ENCODE peak calls at places on chromosomes 16 and 17, in five cellular contexts. V is H1, N is trophoblast cell, Y is mesenchymal stem cell, R is H9. O is an unnamed sample.

GRCh38 chr16:67170168-67170947 is at the start of gene NOL3:
- DNase-seq in R (peak; percentile 93), V (peak; percentile 79), N (peak; percentile 72), Y (peak; percentile 89), O (no peak)

GRCh38 chr17:48002920-48003685 is 32.2 kb downstream of the CDK5RAP3 start:
- DNase-seq in V (peak; percentile 70), R (peak; percentile 79), Y (no peak), N (no peak), O (no peak)

GRCh38 chr17:43891851-43892671 is 15.3 kb downstream of the MPP2 start:
- DNase-seq in N (no peak), R (peak; percentile 69), Y (no peak), V (no peak), O (no peak)

GRCh38 chr16:11400076-11400475 is 54.8 kb downstream of the RMI2 start:
- DNase-seq in N (no peak), R (no peak), V (no peak), Y (no peak), O (no peak)

GRCh38 chr16:88298166-88298881 is 84.4 kb upstream of the ZNF469 start:
- DNase-seq in R (no peak), N (no peak), V (no peak), Y (no peak), O (no peak)

GRCh38 chr17:45784583-45785372 is 658 bp downstream of the CRHR1 start:
- DNase-seq in N (peak; percentile 47), V (peak; percentile 80), Y (peak; percentile 25), R (peak; percentile 65), O (peak; percentile 57)

GRCh38 chr17:18229254-18229653 is 3.8 kb downstream of the LLGL1 start:
- DNase-seq in Y (no peak), V (no peak), R (no peak), N (no peak), O (no peak)

GRCh38 chr17:4854181-4854681 is 21.1 kb downstream of the MINK1 start:
- DNase-seq in N (peak; percentile 53), Y (no peak), V (no peak), R (no peak), O (no peak)

GRCh38 chr16:88382491-88383400 is at the start of gene ZNF469:
- DNase-seq in Y (peak; percentile 41), R (no peak), V (peak; percentile 76), N (no peak), O (no peak)

GRCh38 chr16:4344659-4345438 is 6.3 kb downstream of the PAM16 start:
- DNase-seq in V (no peak), N (peak; percentile 30), Y (peak; percentile 49), R (no peak), O (no peak)

DNA sequence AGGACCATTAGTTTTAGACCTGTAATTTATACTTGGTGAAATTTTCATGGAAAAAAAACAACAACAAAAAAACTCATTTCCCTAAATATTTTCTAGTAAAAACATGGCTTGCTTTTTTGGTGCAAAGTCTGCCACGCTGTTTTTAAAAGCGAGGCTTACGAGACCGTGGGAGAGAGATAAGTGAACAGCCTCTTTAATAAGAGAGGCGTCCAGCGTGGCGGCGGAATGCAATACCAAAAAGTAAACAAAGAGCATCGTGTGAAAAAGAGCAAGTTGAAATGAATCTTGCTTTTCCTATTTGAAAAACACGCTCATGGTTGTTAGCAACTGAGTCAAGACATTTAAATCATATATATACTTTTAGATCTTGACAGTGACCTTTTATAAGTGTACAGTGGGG is 10.5 kb upstream of the MSI2 start:
- DNase-seq in R (no peak), Y (no peak), N (no peak), V (no peak), O (no peak)
- H2BK12ac ChIP-seq in R (no peak overlapping the region), Y (no peak overlapping the region), N (no peak overlapping the region), V (no peak overlapping the region), O (no peak overlapping the region)

GRCh38 chr17:65122836-65123756 is 14.1 kb upstream of the RGS9 start:
- DNase-seq in Y (peak; percentile 91), V (peak; percentile 86), N (peak; percentile 97), R (peak; percentile 96), O (peak; percentile 88)

GRCh38 chr17:65123757-65124675 is 13.2 kb upstream of the RGS9 start:
- DNase-seq in R (no peak), N (no peak), Y (peak; percentile 33), V (no peak), O (no peak)

GRCh38 chr17:65117384-65118035 is 19.7 kb upstream of the RGS9 start:
- DNase-seq in R (no peak), N (no peak), Y (no peak), V (no peak), O (no peak)

GRCh38 chr17:65121368-65121767 is 15.8 kb upstream of the RGS9 start:
- DNase-seq in Y (no peak), V (no peak), N (no peak), R (no peak), O (no peak)

DNA sequence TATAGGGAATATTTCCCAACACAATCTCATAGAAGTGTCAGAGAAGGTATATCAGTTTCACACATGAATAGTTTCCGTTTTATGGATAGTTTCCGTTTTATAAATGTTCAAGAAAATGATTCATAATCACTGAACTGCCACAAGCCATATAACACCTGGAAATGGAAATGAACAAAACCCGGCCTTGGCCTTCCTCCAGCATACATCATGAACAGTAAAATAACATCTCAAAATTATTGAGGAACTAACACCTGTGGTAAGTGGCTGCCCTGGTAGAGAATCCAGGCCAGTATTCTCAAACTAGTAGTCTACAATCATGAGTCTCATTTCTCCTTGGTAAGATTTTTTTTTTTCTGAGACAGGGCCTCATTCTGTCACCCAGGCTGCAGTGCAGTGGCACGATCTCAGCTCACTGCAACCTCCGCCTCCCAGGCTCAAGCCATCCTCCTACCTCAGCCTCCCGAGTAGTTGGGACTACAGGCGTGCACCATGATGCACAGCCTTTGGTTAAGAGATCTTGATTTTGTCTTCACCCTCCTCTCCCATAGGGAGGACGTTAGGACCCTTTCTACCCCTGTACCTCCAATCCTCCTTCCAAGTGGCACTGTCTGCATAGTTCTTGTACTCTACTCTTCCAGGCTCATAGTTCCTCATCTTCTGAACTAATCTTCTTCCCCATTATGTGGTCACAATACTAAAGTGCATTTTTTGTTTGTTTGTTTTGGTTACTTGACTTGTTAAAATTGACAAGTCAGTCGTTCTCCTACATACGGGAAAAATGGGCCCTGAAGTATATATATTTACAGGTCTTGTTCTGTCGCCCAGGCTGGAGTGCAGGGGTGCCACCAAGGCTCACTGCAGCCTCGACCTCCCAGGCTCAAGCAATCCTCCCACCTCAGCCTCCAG is 15.0 kb upstream of the RGS9 start:
- DNase-seq in V (no peak), R (no peak), Y (no peak), N (peak; percentile 2), O (no peak)
- H3K4me2 ChIP-seq in V (peak overlapping the region; percentile 47), R (peak overlapping the region; percentile 82), Y (peak overlapping the region; percentile 66), N (no peak overlapping the region), O (no peak overlapping the region)

GRCh38 chr16:86834451-86835035 is 256.2 kb downstream of the FOXL1 start:
- DNase-seq in Y (peak; percentile 60), R (peak; percentile 82), N (no peak), V (peak; percentile 67), O (peak; percentile 14)
- H3K23ac ChIP-seq in Y (no peak overlapping the region), R (no peak overlapping the region), N (no peak overlapping the region), V (no peak overlapping the region), O (no peak overlapping the region)

DNA sequence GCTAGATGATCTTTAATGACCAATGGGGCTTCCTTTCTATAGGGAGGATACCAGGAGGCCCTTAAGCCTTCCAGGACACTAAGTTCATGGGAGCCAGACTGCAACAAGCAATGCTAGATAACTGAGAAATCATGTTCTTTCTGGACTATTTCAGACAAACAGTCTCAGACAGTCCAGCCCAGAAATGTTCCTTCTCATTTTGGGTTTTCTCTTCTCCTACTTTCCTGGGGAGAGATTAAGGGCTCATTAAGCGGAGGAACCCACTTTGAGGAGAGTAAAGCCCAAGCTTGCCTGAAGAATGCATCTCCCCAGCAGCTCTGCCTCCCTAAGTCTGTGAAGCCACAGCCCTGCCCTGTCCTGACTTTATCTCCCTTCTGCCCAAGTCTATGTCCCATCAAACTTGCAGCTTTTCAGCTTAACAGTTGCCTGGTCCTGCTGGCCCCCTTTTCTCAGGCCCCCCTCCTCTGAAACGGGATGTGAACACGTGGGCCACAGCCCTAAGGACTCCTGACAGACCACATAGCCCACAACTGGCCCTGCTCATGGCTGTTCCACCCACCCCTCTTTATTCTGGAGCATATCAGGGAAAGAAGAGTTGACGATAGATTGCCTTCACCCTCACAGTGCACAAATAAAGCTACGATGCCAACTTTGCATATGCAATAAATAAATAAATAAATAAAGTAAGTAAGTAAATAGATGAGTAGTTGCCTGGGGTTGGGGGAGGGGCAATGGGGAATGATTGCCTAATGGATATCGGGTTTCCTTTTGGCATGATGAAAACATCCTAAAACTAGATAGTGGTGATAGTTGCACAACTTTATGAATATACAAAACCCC is 111.0 kb downstream of the N4BP1 start:
- DNase-seq in V (no peak), R (no peak), Y (peak; percentile 50), N (no peak), O (no peak)
- H2BK12ac ChIP-seq in V (no peak overlapping the region), R (no peak overlapping the region), Y (peak overlapping the region; percentile 37), N (no peak overlapping the region), O (no peak overlapping the region)

GRCh38 chr17:81491193-81491592 is 21.4 kb downstream of the ACTG1 start:
- DNase-seq in R (no peak), Y (no peak), V (no peak), N (no peak), O (no peak)
- H3K4me2 ChIP-seq in R (no peak overlapping the region), Y (no peak overlapping the region), V (no peak overlapping the region), N (no peak overlapping the region), O (no peak overlapping the region)

DNA sequence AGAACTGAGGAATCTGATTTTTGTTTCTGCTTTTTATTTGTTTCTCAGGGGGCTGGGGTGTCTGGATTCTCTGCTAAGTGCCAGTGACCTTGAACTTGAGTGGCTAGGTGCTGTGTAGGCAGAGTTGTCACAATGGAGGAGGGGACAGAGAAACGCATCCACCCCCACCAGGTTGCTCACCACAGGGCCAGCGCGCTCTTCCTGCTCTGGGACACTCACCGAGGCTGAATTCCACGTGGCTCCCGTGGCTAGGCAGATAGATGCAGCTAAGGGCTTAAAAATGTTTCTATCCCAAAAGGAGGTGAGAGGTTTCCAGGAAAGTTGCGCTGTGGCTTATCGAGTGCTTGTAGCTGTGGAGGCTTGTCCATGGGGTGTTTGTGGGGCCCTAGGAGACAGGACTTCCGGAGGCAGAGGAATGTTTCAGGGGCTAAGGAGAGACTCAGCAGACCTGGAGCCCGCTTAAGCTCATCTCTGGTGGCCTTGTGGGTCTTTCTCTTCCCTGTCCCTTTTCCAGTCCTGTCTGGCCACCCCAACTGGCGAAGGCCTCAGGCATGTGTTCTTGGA is 36.8 kb downstream of the ADCY7 start:
- DNase-seq in R (peak; percentile 19), Y (no peak), N (peak; percentile 66), V (peak; percentile 41), O (no peak)
- H3K23ac ChIP-seq in R (no peak overlapping the region), Y (no peak overlapping the region), N (no peak overlapping the region), V (no peak overlapping the region), O (no peak overlapping the region)